ENCODE peak calls at places on chromosomes 13 and 19, in six cellular contexts. One of them, this sample, is unnamed.

GRCh38 chr13:106133025-106133424 is 402.4 kb downstream of the EFNB2 start:
- DNase-seq in A549: no peak
- DNase-seq in fibroblast of villous mesenchyme: peak; percentile 58
- DNase-seq in naive thymus-derived CD8-positive, alpha-beta T cell: no peak
- DNase-seq in HT-29: no peak
- DNase-seq in endothelial cell: no peak
- DNase-seq in this sample: no peak

GRCh38 chr13:20873348-20873747 is 29.2 kb downstream of the XPO4 start:
- DNase-seq in A549: no peak
- DNase-seq in fibroblast of villous mesenchyme: peak; percentile 46
- DNase-seq in naive thymus-derived CD8-positive, alpha-beta T cell: no peak
- DNase-seq in HT-29: no peak
- DNase-seq in endothelial cell: no peak
- DNase-seq in this sample: no peak

GRCh38 chr13:114248011-114248410 is 13.3 kb downstream of the CDC16 start:
- DNase-seq in A549: no peak
- DNase-seq in fibroblast of villous mesenchyme: peak; percentile 42
- DNase-seq in naive thymus-derived CD8-positive, alpha-beta T cell: no peak
- DNase-seq in HT-29: no peak
- DNase-seq in endothelial cell: no peak
- DNase-seq in this sample: no peak

GRCh38 chr19:39890755-39891551 is 43.5 kb downstream of the FCGBP start:
- DNase-seq in A549: no peak
- DNase-seq in fibroblast of villous mesenchyme: no peak
- DNase-seq in naive thymus-derived CD8-positive, alpha-beta T cell: no peak
- DNase-seq in HT-29: no peak
- DNase-seq in endothelial cell: no peak
- DNase-seq in this sample: no peak

GRCh38 chr19:38559428-38560401 is 58.0 kb downstream of the MAP4K1 start:
- DNase-seq in A549: no peak
- DNase-seq in fibroblast of villous mesenchyme: peak; percentile 5
- DNase-seq in naive thymus-derived CD8-positive, alpha-beta T cell: no peak
- DNase-seq in HT-29: no peak
- DNase-seq in endothelial cell: no peak
- DNase-seq in this sample: no peak

GRCh38 chr13:40667622-40667978 is 1.2 kb upstream of the FOXO1 start:
- DNase-seq in A549: no peak
- DNase-seq in fibroblast of villous mesenchyme: no peak
- DNase-seq in naive thymus-derived CD8-positive, alpha-beta T cell: no peak
- DNase-seq in HT-29: peak; percentile 42
- DNase-seq in endothelial cell: no peak
- DNase-seq in this sample: no peak

GRCh38 chr13:111533900-111534645 is 213.6 kb downstream of the TEX29 start:
- DNase-seq in A549: no peak
- DNase-seq in fibroblast of villous mesenchyme: no peak
- DNase-seq in naive thymus-derived CD8-positive, alpha-beta T cell: no peak
- DNase-seq in HT-29: no peak
- DNase-seq in endothelial cell: no peak
- DNase-seq in this sample: no peak

GRCh38 chr19:2578391-2578826 is 102.5 kb downstream of the GADD45B start:
- DNase-seq in A549: peak; percentile 72
- DNase-seq in fibroblast of villous mesenchyme: peak; percentile 67
- DNase-seq in naive thymus-derived CD8-positive, alpha-beta T cell: no peak
- DNase-seq in HT-29: peak; percentile 51
- DNase-seq in endothelial cell: no peak
- DNase-seq in this sample: no peak

GRCh38 chr13:112244061-112244460 is 132.1 kb upstream of the SPACA7 start:
- DNase-seq in A549: no peak
- DNase-seq in fibroblast of villous mesenchyme: no peak
- DNase-seq in naive thymus-derived CD8-positive, alpha-beta T cell: no peak
- DNase-seq in HT-29: no peak
- DNase-seq in endothelial cell: no peak
- DNase-seq in this sample: no peak

GRCh38 chr13:59261928-59262488 is 901.7 kb downstream of the DIAPH3 start:
- DNase-seq in A549: peak; percentile 4
- DNase-seq in fibroblast of villous mesenchyme: peak; percentile 1
- DNase-seq in naive thymus-derived CD8-positive, alpha-beta T cell: no peak
- DNase-seq in HT-29: peak; percentile 16
- DNase-seq in endothelial cell: peak; percentile 8
- DNase-seq in this sample: peak; percentile 6

GRCh38 chr19:48999481-49000325 is 6.0 kb downstream of the RUVBL2 start:
- DNase-seq in A549: peak; percentile 85
- DNase-seq in fibroblast of villous mesenchyme: peak; percentile 60
- DNase-seq in naive thymus-derived CD8-positive, alpha-beta T cell: peak; percentile 56
- DNase-seq in HT-29: peak; percentile 91
- DNase-seq in endothelial cell: peak; percentile 83
- DNase-seq in this sample: peak; percentile 85

GRCh38 chr19:2097330-2098327 is 914 bp downstream of the IZUMO4 start:
- DNase-seq in A549: no peak
- DNase-seq in fibroblast of villous mesenchyme: no peak
- DNase-seq in naive thymus-derived CD8-positive, alpha-beta T cell: no peak
- DNase-seq in HT-29: peak; percentile 4
- DNase-seq in endothelial cell: no peak
- DNase-seq in this sample: no peak

GRCh38 chr13:30581582-30581981 is 36.1 kb upstream of the USPL1 start:
- DNase-seq in A549: peak; percentile 20
- DNase-seq in fibroblast of villous mesenchyme: peak; percentile 40
- DNase-seq in naive thymus-derived CD8-positive, alpha-beta T cell: no peak
- DNase-seq in HT-29: peak; percentile 80
- DNase-seq in endothelial cell: peak; percentile 16
- DNase-seq in this sample: no peak

GRCh38 chr13:97058417-97058816 is 64.1 kb upstream of the OXGR1 start:
- DNase-seq in A549: no peak
- DNase-seq in fibroblast of villous mesenchyme: no peak
- DNase-seq in naive thymus-derived CD8-positive, alpha-beta T cell: no peak
- DNase-seq in HT-29: no peak
- DNase-seq in endothelial cell: no peak
- DNase-seq in this sample: no peak

GRCh38 chr13:44116562-44117315 is 237.0 kb downstream of the LACC1 start:
- DNase-seq in A549: no peak
- DNase-seq in fibroblast of villous mesenchyme: peak; percentile 37
- DNase-seq in naive thymus-derived CD8-positive, alpha-beta T cell: no peak
- DNase-seq in HT-29: no peak
- DNase-seq in endothelial cell: no peak
- DNase-seq in this sample: no peak

GRCh38 chr19:54041969-54042606 is 21.6 kb downstream of the VSTM1 start:
- DNase-seq in A549: no peak
- DNase-seq in fibroblast of villous mesenchyme: no peak
- DNase-seq in naive thymus-derived CD8-positive, alpha-beta T cell: no peak
- DNase-seq in HT-29: no peak
- DNase-seq in endothelial cell: no peak
- DNase-seq in this sample: no peak

GRCh38 chr19:6228523-6229215 is 51.1 kb downstream of the MLLT1 start:
- DNase-seq in A549: no peak
- DNase-seq in fibroblast of villous mesenchyme: no peak
- DNase-seq in naive thymus-derived CD8-positive, alpha-beta T cell: no peak
- DNase-seq in HT-29: no peak
- DNase-seq in endothelial cell: no peak
- DNase-seq in this sample: no peak

GRCh38 chr13:62684359-62684758 is 1268.7 kb upstream of the PCDH20 start:
- DNase-seq in A549: no peak
- DNase-seq in fibroblast of villous mesenchyme: no peak
- DNase-seq in naive thymus-derived CD8-positive, alpha-beta T cell: no peak
- DNase-seq in HT-29: no peak
- DNase-seq in endothelial cell: no peak
- DNase-seq in this sample: no peak

This sample was measured in HuH-7.